ENCODE peak calls at places on chromosome 10, in four cellular contexts. Y is iris pigment epithelial cell, Q is astrocyte of the spinal cord, D is choroid plexus epithelial cell. M is an unnamed sample.

GRCh38 chr10:103758294-103758681 is 97.1 kb downstream of the SH3PXD2A start:
- DNase-seq in Y (peak; percentile 46), Q (peak; percentile 67), D (peak; percentile 34), M (no peak)

GRCh38 chr10:128457136-128457535 is 330.9 kb upstream of the MKI67 start:
- DNase-seq in Y (no peak), Q (no peak), D (no peak), M (no peak)

GRCh38 chr10:117259279-117259678 is 18.4 kb downstream of the SLC18A2 start:
- DNase-seq in Y (no peak), Q (no peak), D (no peak), M (no peak)

GRCh38 chr10:29858352-29859267 is 200.8 kb downstream of the JCAD start:
- DNase-seq in Y (peak; percentile 72), Q (peak; percentile 87), D (peak; percentile 79), M (peak; percentile 70)

GRCh38 chr10:75294518-75294865 is 58.7 kb upstream of the COMTD1 start:
- DNase-seq in Y (no peak), Q (no peak), D (no peak), M (no peak)

GRCh38 chr10:76303682-76304316 is 872.4 kb downstream of the LRMDA start:
- DNase-seq in Y (peak; percentile 79), Q (peak; percentile 85), D (peak; percentile 92), M (peak; percentile 78)

GRCh38 chr10:18340496-18341051 is 200.3 kb downstream of the CACNB2 start:
- DNase-seq in Y (peak; percentile 5), Q (peak; percentile 31), D (peak; percentile 17), M (no peak)

GRCh38 chr10:61286695-61287094 is 166.5 kb downstream of the TMEM26 start:
- DNase-seq in Y (no peak), Q (no peak), D (no peak), M (no peak)

GRCh38 chr10:68327889-68328786 is 3.7 kb upstream of the HNRNPH3 start:
- DNase-seq in Y (peak; percentile 81), Q (peak; percentile 75), D (peak; percentile 84), M (no peak)

GRCh38 chr10:35058134-35058533 is 32.0 kb downstream of the CUL2 start:
- DNase-seq in Y (peak; percentile 96), Q (peak; percentile 93), D (peak; percentile 94), M (no peak)

GRCh38 chr10:4830546-4830945 is 4.5 kb downstream of the AKR1E2 start:
- DNase-seq in Y (no peak), Q (no peak), D (no peak), M (no peak)